ENCODE peak calls at places on chromosomes 11 and 22, in seven cellular contexts. H, U, N, M, G, T and K are unnamed samples.

GRCh38 chr22:20391222-20391621 is 2.7 kb upstream of the ZNF74 start:
- DNase-seq in N (no peak), G (no peak), H (no peak), T (no peak), M (no peak), U (no peak), K (no peak)

GRCh38 chr22:46010951-46011626 is 34.1 kb upstream of the WNT7B start:
- DNase-seq in U (no peak), G (no peak), N (peak; percentile 52), H (no peak), M (peak; percentile 18), T (no peak), K (no peak)

GRCh38 chr11:69593851-69594250 is 47.1 kb upstream of the CCND1 start:
- DNase-seq in G (no peak), U (no peak), N (no peak), T (no peak), H (no peak), M (no peak), K (no peak)

GRCh38 chr11:8070417-8071101 is 10.5 kb upstream of the TUB start:
- DNase-seq in N (no peak), H (no peak), G (peak; percentile 74), U (no peak), T (peak; percentile 21), M (no peak), K (no peak)

GRCh38 chr11:119480375-119481020 is 57.5 kb upstream of the THY1 start:
- DNase-seq in H (no peak), N (peak; percentile 7), M (no peak), T (no peak), G (no peak), U (peak; percentile 42), K (no peak)

GRCh38 chr22:29343313-29343805 is 27.9 kb upstream of the RASL10A start:
- DNase-seq in T (no peak), U (peak; percentile 64), M (no peak), H (no peak), G (peak; percentile 24), N (peak; percentile 83), K (no peak)

GRCh38 chr11:125170001-125170405 is 5.5 kb downstream of the PKNOX2 start:
- DNase-seq in G (no peak), H (no peak), M (no peak), N (no peak), T (no peak), U (no peak), K (no peak)

GRCh38 chr11:1060885-1061616 is 13.6 kb upstream of the MUC2 start:
- DNase-seq in H (no peak), T (peak; percentile 74), N (no peak), U (no peak), G (peak; percentile 24), M (peak; percentile 7), K (peak; percentile 59)

GRCh38 chr11:60761436-60762190 is 4.9 kb downstream of the MS4A15 start:
- DNase-seq in T (no peak), H (no peak), N (no peak), G (no peak), M (no peak), U (no peak), K (no peak)

GRCh38 chr11:33687733-33688479 is 12.7 kb downstream of the C11orf91 start:
- DNase-seq in N (peak; percentile 37), T (peak; percentile 60), G (peak; percentile 80), U (no peak), H (no peak), M (no peak), K (no peak)

GRCh38 chr11:60938500-60938899 is 13.5 kb downstream of the SLC15A3 start:
- DNase-seq in G (no peak), T (no peak), H (no peak), U (no peak), N (no peak), M (no peak), K (no peak)

GRCh38 chr11:102831128-102831708 is 12.2 kb downstream of the MMP3 start:
- DNase-seq in G (peak; percentile 62), T (no peak), N (no peak), U (no peak), M (peak; percentile 43), H (no peak), K (peak; percentile 70)

GRCh38 chr11:121420398-121420797 is 31.7 kb upstream of the SORL1 start:
- DNase-seq in T (no peak), G (no peak), N (no peak), M (no peak), H (no peak), U (no peak), K (no peak)

GRCh38 chr11:88301478-88302140 is 35.9 kb downstream of the CTSC start:
- DNase-seq in U (no peak), H (no peak), G (no peak), N (no peak), T (no peak), M (no peak), K (no peak)
- H3K4me3 ChIP-seq in U (no peak overlapping the region), H (no peak overlapping the region), G (no peak overlapping the region), N (no peak overlapping the region), T (no peak overlapping the region), M (no peak overlapping the region), K (no peak overlapping the region)

GRCh38 chr11:62554377-62554776 is 7.8 kb upstream of the AHNAK start:
- DNase-seq in G (no peak), H (no peak), U (no peak), N (no peak), M (peak; percentile 70), T (no peak), K (peak; percentile 58)

GRCh38 chr11:62555464-62556092 is 9.0 kb upstream of the AHNAK start:
- DNase-seq in N (no peak), T (no peak), U (no peak), M (no peak), G (peak; percentile 76), H (peak; percentile 47), K (no peak)

GRCh38 chr11:62552931-62553838 is 6.6 kb upstream of the AHNAK start:
- DNase-seq in T (peak; percentile 91), G (peak; percentile 96), N (no peak), H (peak; percentile 48), U (peak; percentile 94), M (peak; percentile 88), K (peak; percentile 94)

GRCh38 chr11:62552465-62552782 is 5.8 kb upstream of the AHNAK start:
- DNase-seq in N (no peak), G (peak; percentile 72), M (no peak), T (no peak), U (no peak), H (no peak), K (no peak)

GRCh38 chr11:62553839-62554361 is 7.3 kb upstream of the AHNAK start:
- DNase-seq in H (no peak), G (peak; percentile 79), M (peak; percentile 55), N (no peak), T (peak; percentile 68), U (no peak), K (no peak)
- H3K4me1 ChIP-seq in H (peaks cover 83% of the 10 kb centered on the region), G (peaks cover 48% of the 10 kb centered on the region), M (peaks cover 65% of the 10 kb centered on the region), N (peaks cover 14% of the 10 kb centered on the region), T (peaks cover 87% of the 10 kb centered on the region), U (no peaks in the 10 kb centered on the region), K (no peaks in the 10 kb centered on the region)

GRCh38 chr11:2826679-2827056 is 58.9 kb downstream of the CDKN1C start:
- DNase-seq in T (no peak), G (no peak), M (peak; percentile 19), N (no peak), H (no peak), U (no peak), K (peak; percentile 63)

GRCh38 chr11:2824851-2825250 is 60.7 kb downstream of the CDKN1C start:
- DNase-seq in T (no peak), M (peak; percentile 64), U (peak; percentile 75), G (no peak), H (no peak), N (no peak), K (no peak)

GRCh38 chr11:2827256-2827655 is 58.3 kb downstream of the CDKN1C start:
- DNase-seq in G (no peak), H (no peak), N (no peak), T (no peak), U (no peak), M (peak; percentile 19), K (peak; percentile 69)

GRCh38 chr11:2825261-2825885 is 60.2 kb downstream of the CDKN1C start:
- DNase-seq in H (no peak), T (no peak), N (no peak), G (peak; percentile 82), M (peak; percentile 90), U (peak; percentile 91), K (peak; percentile 90)

DNA sequence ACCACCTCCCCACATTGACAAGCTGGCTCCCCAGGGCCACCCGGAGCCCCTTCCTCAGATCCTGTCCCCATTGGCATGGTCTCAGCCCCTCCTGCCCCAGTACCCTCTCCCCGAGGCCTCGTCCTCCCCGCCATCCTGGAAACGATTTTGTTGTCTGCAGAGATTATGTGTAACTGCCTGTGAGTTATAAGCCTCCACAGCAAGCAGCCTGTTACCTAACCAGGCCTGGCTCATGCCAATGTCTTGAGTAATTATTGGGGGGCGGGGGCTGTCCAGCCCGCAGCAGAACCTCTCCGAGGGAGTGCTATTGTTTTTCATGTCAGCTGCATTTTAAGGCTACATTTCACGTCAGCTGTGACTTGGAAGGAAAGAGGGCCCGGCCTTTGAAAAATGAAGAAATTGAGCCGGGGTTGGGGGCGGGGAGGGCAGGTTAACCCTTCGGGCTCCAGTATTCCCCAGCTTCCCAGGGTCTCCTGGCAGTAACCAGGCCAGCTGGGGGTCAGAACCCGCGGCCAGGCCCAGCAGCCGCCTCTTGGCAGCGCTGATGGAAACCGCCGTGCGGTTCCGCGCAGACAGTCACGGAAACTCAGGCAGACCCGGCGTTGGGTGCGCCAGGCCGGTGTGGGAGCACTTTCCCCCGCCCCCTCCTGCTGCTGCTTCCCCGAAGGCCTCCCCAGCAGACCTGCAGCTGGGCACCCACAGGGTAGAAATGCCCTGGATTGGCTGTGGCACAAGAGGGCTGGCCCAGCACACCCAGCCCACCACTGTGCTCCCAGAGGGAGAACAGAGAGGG is 59.5 kb downstream of the CDKN1C start:
- DNase-seq in N (no peak), G (peak; percentile 95), H (no peak), M (peak; percentile 76), U (peak; percentile 94), T (no peak), K (peak; percentile 88)
- H3K4me3 ChIP-seq in N (no peak overlapping the region), G (no peak overlapping the region), H (no peak overlapping the region), M (peak overlapping the region; percentile 39), U (no peak overlapping the region), T (no peak overlapping the region), K (no peak overlapping the region)

GRCh38 chr11:68200639-68201038 is 12.5 kb downstream of the KMT5B start:
- DNase-seq in H (no peak), N (no peak), M (no peak), T (no peak), U (no peak), G (peak; percentile 74), K (no peak)

GRCh38 chr11:68206211-68206610 is 6.9 kb downstream of the KMT5B start:
- DNase-seq in G (peak; percentile 75), H (no peak), M (no peak), N (no peak), U (no peak), T (peak; percentile 53), K (no peak)

GRCh38 chr11:68204402-68204801 is 8.7 kb downstream of the KMT5B start:
- DNase-seq in M (no peak), H (no peak), G (no peak), N (no peak), U (no peak), T (no peak), K (no peak)

GRCh38 chr11:68199295-68199987 is 13.7 kb downstream of the KMT5B start:
- DNase-seq in U (no peak), H (no peak), M (no peak), T (no peak), G (no peak), N (no peak), K (no peak)

DNA sequence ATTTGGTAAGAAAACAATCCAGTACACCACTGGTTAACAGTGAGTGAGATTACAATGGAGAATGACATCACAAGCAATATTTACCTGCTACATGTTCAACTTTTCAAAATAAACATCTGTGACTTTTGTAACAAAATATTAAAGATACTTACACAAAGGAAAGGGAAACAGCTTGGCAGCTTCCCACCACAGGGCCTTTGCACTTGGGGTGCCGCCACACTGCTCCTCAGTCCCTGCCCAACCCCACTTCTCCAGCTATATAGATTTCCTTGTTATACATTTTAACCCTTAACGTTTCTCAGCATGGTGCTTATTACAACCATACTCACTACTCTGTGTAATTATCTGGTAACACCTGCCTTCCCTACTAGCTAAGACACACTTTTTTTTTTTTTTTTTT is 10.9 kb downstream of the KMT5B start:
- DNase-seq in G (no peak), T (no peak), N (no peak), M (no peak), H (no peak), U (no peak), K (no peak)
- H3K4me1 ChIP-seq in G (peaks cover 12% of the 10 kb centered on the region), T (no peaks in the 10 kb centered on the region), N (peaks cover 6% of the 10 kb centered on the region), M (peaks cover 76% of the 10 kb centered on the region), H (peaks cover 28% of the 10 kb centered on the region), U (no peaks in the 10 kb centered on the region), K (peaks cover 12% of the 10 kb centered on the region)